ENCODE peak calls at places on chromosomes 12 and 14, in eight cellular contexts. N is A549; E is GOT3; W is stimulated activated CD4-positive, alpha-beta T cell treated with anti-CD3 and anti-CD28 coated beads, Interleukin-1b, Interleukin-23, amount 100 ng/mL, for 24 hours; B is SK-N-SH; A is activated CD4-positive, alpha-beta T cell treated with anti-CD3 and anti-CD28 coated beads, Interleukin-2, amount 10 ng/mL, durations not matched to agents 7 days and 5 days; F is amniotic epithelial cell; Z is NCI-H1417 treated with DMSO at 0.1 percent for 48 hours. L is an unnamed sample.

GRCh38 chr14:34303811-34304210 is 158.2 kb downstream of the SPTSSA start:
- DNase-seq in E (no peak), F (no peak), N (no peak), A (no peak), B (no peak), Z (no peak), W (no peak), L (no peak)

GRCh38 chr12:101829639-101830390 is 944 bp downstream of the GNPTAB start:
- DNase-seq in W (no peak), Z (no peak), A (peak), E (no peak), B (no peak), N (no peak), F (no peak), L (no peak)

GRCh38 chr14:59297070-59297766 is 108.8 kb downstream of the DAAM1 start:
- DNase-seq in Z (no peak), B (no peak), A (peak), N (no peak), F (peak), W (no peak), E (no peak), L (no peak)

GRCh38 chr12:98399532-98399931 is 115.9 kb upstream of the TMPO start:
- DNase-seq in Z (no peak), A (peak), E (no peak), F (peak), N (peak), W (peak), B (no peak), L (peak)

GRCh38 chr12:122946690-122947271 is 19.5 kb downstream of the ABCB9 start:
- DNase-seq in B (no peak), Z (no peak), N (peak), W (peak), F (peak), A (peak), E (peak), L (peak)

GRCh38 chr12:89665556-89665955 is 43.1 kb downstream of the ATP2B1 start:
- DNase-seq in Z (no peak), A (no peak), W (no peak), N (no peak), F (no peak), E (no peak), B (no peak), L (no peak)

GRCh38 chr12:65528127-65528526 is 249.6 kb downstream of the MSRB3 start:
- DNase-seq in B (no peak), F (peak), A (no peak), Z (no peak), N (no peak), W (no peak), E (no peak), L (no peak)

GRCh38 chr14:74502236-74503019 is 8.9 kb downstream of the ISCA2 start:
- DNase-seq in W (no peak), E (no peak), F (peak), Z (no peak), B (peak), A (peak), N (peak), L (peak)

GRCh38 chr12:13911756-13912554 is 69.4 kb downstream of the GRIN2B start:
- DNase-seq in Z (no peak), W (no peak), A (no peak), N (no peak), B (no peak), E (no peak), F (no peak), L (no peak)

GRCh38 chr14:104795781-104796681 is 483 bp upstream of the AKT1 start:
- DNase-seq in F (peak), E (no peak), W (no peak), B (peak), N (peak), Z (no peak), A (peak), L (peak)

GRCh38 chr12:39012870-39013269 is 107.5 kb upstream of the CPNE8 start:
- DNase-seq in F (no peak), B (no peak), Z (no peak), W (no peak), N (no peak), A (no peak), E (no peak), L (no peak)

GRCh38 chr12:92064420-92064819 is 81.2 kb downstream of the BTG1 start:
- DNase-seq in W (no peak), Z (peak), N (no peak), B (no peak), E (no peak), F (no peak), A (no peak), L (no peak)

GRCh38 chr14:35553808-35554207 is 19.8 kb downstream of the INSM2 start:
- DNase-seq in B (no peak), A (no peak), E (no peak), Z (no peak), W (no peak), F (peak), N (no peak), L (no peak)

GRCh38 chr12:81896771-81897170 is 137.6 kb upstream of the PPFIA2 start:
- DNase-seq in A (no peak), Z (no peak), F (peak), W (no peak), B (no peak), E (no peak), N (no peak), L (no peak)

GRCh38 chr14:90093942-90094595 is 32.3 kb downstream of the KCNK13 start:
- DNase-seq in F (peak), N (no peak), W (no peak), A (no peak), B (no peak), Z (no peak), E (no peak), L (no peak)

GRCh38 chr12:104866286-104866685 is 91.8 kb downstream of the SLC41A2 start:
- DNase-seq in F (peak), B (no peak), E (no peak), Z (no peak), A (no peak), W (no peak), N (no peak), L (no peak)

GRCh38 chr14:96146131-96146771 is 58.4 kb upstream of the BDKRB2 start:
- DNase-seq in A (no peak), B (no peak), E (no peak), Z (no peak), F (peak), W (no peak), N (no peak), L (no peak)

GRCh38 chr14:35480119-35480769 is 53.7 kb upstream of the INSM2 start:
- DNase-seq in Z (no peak), E (no peak), W (no peak), F (peak), N (no peak), A (no peak), B (no peak), L (no peak)